ENCODE peak calls at places on chromosome 14, in ten cellular contexts. T is globus pallidus; J is activated T-cell treated with anti-CD3 and anti-CD28 coated beads, Interleukin-2, amount 50 U/mL, for 72 hours; V is RPMI8226; S is effector memory CD4-positive, alpha-beta T cell; R is activated CD4-positive, CD25-positive, alpha-beta regulatory T cell treated with anti-CD3 and anti-CD28 coated beads, Interleukin-2, amount 50 U/mL, for 72 hours; Z is GM04503; K is uterus; U is stimulated activated CD4-positive, alpha-beta T cell treated with anti-CD3 and anti-CD28 coated beads, Interleukin-1b, Interleukin-23, amount 100 ng/mL, for 48 hours; O is endothelial cell of umbilical vein. F is an unnamed sample.

GRCh38 chr14:92386637-92387036 is 63.7 kb downstream of the SLC24A4 start:
- DNase-seq in T (no peak), J (no peak), V (no peak), S (no peak), R (no peak), Z (no peak), K (no peak), U (no peak), O (no peak), F (no peak)

GRCh38 chr14:74799765-74800164 is 36.6 kb downstream of the YLPM1 start:
- DNase-seq in T (no peak), J (no peak), V (no peak), S (no peak), R (no peak), Z (no peak), K (no peak), U (no peak), O (no peak), F (no peak)

GRCh38 chr14:81453166-81453766 is 53.1 kb upstream of the STON2 start:
- DNase-seq in T (no peak), J (peak), V (peak), S (no peak), R (peak), Z (no peak), K (no peak), U (peak), O (peak), F (no peak)

GRCh38 chr14:103386632-103387329 is 1.6 kb downstream of the MARK3 start:
- DNase-seq in T (peak), J (no peak), V (no peak), S (no peak), R (no peak), Z (no peak), K (no peak), U (no peak), O (peak), F (no peak)

GRCh38 chr14:75497191-75497590 is 25.1 kb upstream of the BATF start:
- DNase-seq in T (no peak), J (peak), V (no peak), S (no peak), R (no peak), Z (no peak), K (no peak), U (peak), O (no peak), F (no peak)

GRCh38 chr14:68208726-68209125 is 389.1 kb downstream of the RAD51B start:
- DNase-seq in T (no peak), J (no peak), V (no peak), S (no peak), R (no peak), Z (no peak), K (no peak), U (no peak), O (no peak), F (no peak)

GRCh38 chr14:54839681-54840080 is 62.9 kb downstream of the GCH1 start:
- DNase-seq in T (no peak), J (no peak), V (no peak), S (no peak), R (no peak), Z (no peak), K (peak), U (no peak), O (no peak), F (no peak)

GRCh38 chr14:100369019-100369418 is 45.9 kb downstream of the SLC25A47 start:
- DNase-seq in T (no peak), J (no peak), V (no peak), S (no peak), R (no peak), Z (no peak), K (no peak), U (no peak), O (peak), F (no peak)

GRCh38 chr14:94598816-94599655 is 13.2 kb upstream of the SERPINA3 start:
- DNase-seq in T (peak), J (no peak), V (no peak), S (no peak), R (no peak), Z (peak), K (peak), U (no peak), O (peak), F (no peak)

GRCh38 chr14:52032196-52032865 is 36.5 kb downstream of the NID2 start:
- DNase-seq in T (no peak), J (no peak), V (no peak), S (no peak), R (no peak), Z (no peak), K (no peak), U (no peak), O (no peak), F (no peak)

GRCh38 chr14:81625343-81625742 is 91.7 kb upstream of the SEL1L start:
- DNase-seq in T (peak), J (no peak), V (peak), S (no peak), R (no peak), Z (no peak), K (no peak), U (no peak), O (no peak), F (no peak)

GRCh38 chr14:70188608-70189540 is at the start of gene SLC8A3:
- DNase-seq in T (peak), J (peak), V (no peak), S (no peak), R (no peak), Z (no peak), K (no peak), U (peak), O (peak), F (peak)

GRCh38 chr14:68451676-68452387 is 341.0 kb downstream of the ZFP36L1 start:
- DNase-seq in T (no peak), J (no peak), V (no peak), S (no peak), R (no peak), Z (no peak), K (no peak), U (no peak), O (no peak), F (no peak)

GRCh38 chr14:96071561-96071960 is 32.4 kb downstream of the C14orf132 start:
- DNase-seq in T (no peak), J (no peak), V (no peak), S (no peak), R (no peak), Z (no peak), K (peak), U (no peak), O (no peak), F (no peak)

GRCh38 chr14:91573894-91574837 is 64.1 kb upstream of the PPP4R3A start:
- DNase-seq in T (no peak), J (peak), V (no peak), S (peak), R (peak), Z (peak), K (no peak), U (peak), O (peak), F (peak)

GRCh38 chr14:22002860-22003284 is 329.3 kb upstream of the OR4E1 start:
- DNase-seq in T (no peak), J (peak), V (peak), S (peak), R (peak), Z (no peak), K (no peak), U (peak), O (no peak), F (no peak)

GRCh38 chr14:101588990-101589389 is 27.7 kb downstream of the DIO3 start:
- DNase-seq in T (no peak), J (no peak), V (no peak), S (no peak), R (no peak), Z (no peak), K (no peak), U (no peak), O (peak), F (no peak)

GRCh38 chr14:73227812-73228781 is 9.2 kb upstream of the PAPLN start:
- DNase-seq in T (no peak), J (no peak), V (no peak), S (no peak), R (no peak), Z (peak), K (peak), U (no peak), O (peak), F (no peak)

GRCh38 chr14:104700747-104701215 is 11.4 kb downstream of the INF2 start:
- DNase-seq in T (no peak), J (no peak), V (no peak), S (no peak), R (no peak), Z (no peak), K (no peak), U (no peak), O (no peak), F (no peak)

GRCh38 chr14:68713782-68714181 is 79.1 kb downstream of the ZFP36L1 start:
- DNase-seq in T (no peak), J (no peak), V (no peak), S (no peak), R (no peak), Z (no peak), K (peak), U (no peak), O (no peak), F (no peak)

GRCh38 chr14:99199854-99200653 is 71.9 kb downstream of the BCL11B start:
- DNase-seq in T (no peak), J (no peak), V (no peak), S (no peak), R (no peak), Z (no peak), K (no peak), U (no peak), O (no peak), F (no peak)

GRCh38 chr14:21255385-21256101 is 13.7 kb downstream of the HNRNPC start:
- DNase-seq in T (no peak), J (no peak), V (no peak), S (no peak), R (no peak), Z (no peak), K (no peak), U (no peak), O (peak), F (no peak)

GRCh38 chr14:73755434-73756014 is 41.3 kb upstream of the PNMA1 start:
- DNase-seq in T (peak), J (no peak), V (no peak), S (no peak), R (no peak), Z (no peak), K (no peak), U (no peak), O (peak), F (no peak)

GRCh38 chr14:102917056-102917385 is 5.4 kb upstream of the AMN start:
- DNase-seq in T (no peak), J (no peak), V (no peak), S (no peak), R (no peak), Z (no peak), K (no peak), U (no peak), O (no peak), F (no peak)

GRCh38 chr14:104422301-104423223 is 157.0 kb upstream of the C14orf180 start:
- DNase-seq in T (no peak), J (no peak), V (no peak), S (no peak), R (peak), Z (no peak), K (no peak), U (no peak), O (no peak), F (no peak)

GRCh38 chr14:68622856-68623255 is 170.0 kb downstream of the ZFP36L1 start:
- DNase-seq in T (no peak), J (no peak), V (peak), S (no peak), R (no peak), Z (no peak), K (peak), U (no peak), O (no peak), F (no peak)

GRCh38 chr14:51727526-51727925 is 75.8 kb downstream of the FRMD6 start:
- DNase-seq in T (no peak), J (no peak), V (no peak), S (no peak), R (no peak), Z (no peak), K (no peak), U (no peak), O (no peak), F (no peak)

GRCh38 chr14:63248211-63248610 is 44.0 kb downstream of the RHOJ start:
- DNase-seq in T (no peak), J (no peak), V (no peak), S (no peak), R (no peak), Z (peak), K (no peak), U (no peak), O (peak), F (no peak)

GRCh38 chr14:51369814-51370213 is 129.8 kb downstream of the TMX1 start:
- DNase-seq in T (no peak), J (peak), V (no peak), S (no peak), R (no peak), Z (no peak), K (no peak), U (peak), O (peak), F (no peak)

GRCh38 chr14:85165091-85165490 is 364.9 kb upstream of the FLRT2 start:
- DNase-seq in T (no peak), J (no peak), V (no peak), S (no peak), R (no peak), Z (no peak), K (peak), U (no peak), O (peak), F (no peak)

GRCh38 chr14:65107200-65107599 is 4.9 kb upstream of the MAX start:
- DNase-seq in T (no peak), J (no peak), V (no peak), S (no peak), R (no peak), Z (no peak), K (no peak), U (no peak), O (no peak), F (no peak)

GRCh38 chr14:85599939-85600338 is 70.0 kb downstream of the FLRT2 start:
- DNase-seq in T (no peak), J (no peak), V (no peak), S (no peak), R (no peak), Z (no peak), K (no peak), U (no peak), O (no peak), F (no peak)

GRCh38 chr14:61488417-61488816 is 167.0 kb downstream of the PRKCH start:
- DNase-seq in T (no peak), J (no peak), V (no peak), S (no peak), R (no peak), Z (no peak), K (no peak), U (no peak), O (no peak), F (no peak)

GRCh38 chr14:59363545-59364226 is 101.5 kb downstream of the GPR135 start:
- DNase-seq in T (no peak), J (no peak), V (no peak), S (no peak), R (no peak), Z (no peak), K (no peak), U (no peak), O (peak), F (no peak)

GRCh38 chr14:21070083-21070609 is at the start of gene ARHGEF40:
- DNase-seq in T (peak), J (peak), V (peak), S (no peak), R (no peak), Z (no peak), K (peak), U (no peak), O (peak), F (no peak)

F was measured in natural killer cell.